ENCODE peak calls at places on chromosomes 16 and 17, in nine cellular contexts. One of them, this sample, is unnamed.
A peak's percentile ranks its signal among the peaks of the same experiment; 100 is the strongest.

GRCh38 chr17:38349097-38349904 is 2.3 kb upstream of the SOCS7 start:
- DNase-seq in stomach: peak; percentile 90
- DNase-seq in suprapubic skin: peak; percentile 89
- DNase-seq in transverse colon: peak; percentile 90
- DNase-seq in sigmoid colon: peak; percentile 91
- DNase-seq in H1: peak; percentile 93
- DNase-seq in tibial nerve: peak; percentile 96
- DNase-seq in A549: peak; percentile 87
- DNase-seq in bronchial epithelial cell: peak; percentile 66
- DNase-seq in this sample: no peak

GRCh38 chr16:1960665-1961630 is 1.6 kb downstream of the NDUFB10 start:
- DNase-seq in tibial nerve: no peak
- DNase-seq in H1: no peak
- DNase-seq in bronchial epithelial cell: no peak
- DNase-seq in suprapubic skin: no peak
- DNase-seq in stomach: no peak
- DNase-seq in A549: peak; percentile 72
- DNase-seq in sigmoid colon: no peak
- DNase-seq in transverse colon: no peak
- DNase-seq in this sample: no peak

GRCh38 chr17:7882068-7882467 is 6.5 kb upstream of the CHD3 start:
- DNase-seq in H1: no peak
- DNase-seq in sigmoid colon: no peak
- DNase-seq in suprapubic skin: no peak
- DNase-seq in bronchial epithelial cell: no peak
- DNase-seq in stomach: no peak
- DNase-seq in tibial nerve: no peak
- DNase-seq in transverse colon: no peak
- DNase-seq in A549: no peak
- DNase-seq in this sample: no peak

GRCh38 chr16:23423496-23424049 is 29.4 kb downstream of the COG7 start:
- DNase-seq in sigmoid colon: peak; percentile 97
- DNase-seq in transverse colon: peak; percentile 85
- DNase-seq in H1: no peak
- DNase-seq in bronchial epithelial cell: peak; percentile 97
- DNase-seq in tibial nerve: peak; percentile 87
- DNase-seq in stomach: peak; percentile 83
- DNase-seq in suprapubic skin: peak; percentile 89
- DNase-seq in A549: peak; percentile 93
- DNase-seq in this sample: no peak

GRCh38 chr17:47872651-47873161 is 21.7 kb upstream of the SP6 start:
- DNase-seq in suprapubic skin: no peak
- DNase-seq in bronchial epithelial cell: no peak
- DNase-seq in stomach: no peak
- DNase-seq in tibial nerve: no peak
- DNase-seq in transverse colon: no peak
- DNase-seq in A549: no peak
- DNase-seq in H1: peak; percentile 79
- DNase-seq in sigmoid colon: no peak
- DNase-seq in this sample: no peak

GRCh38 chr17:72514888-72515287 is 394.1 kb downstream of the SOX9 start:
- DNase-seq in suprapubic skin: no peak
- DNase-seq in tibial nerve: peak; percentile 11
- DNase-seq in H1: no peak
- DNase-seq in transverse colon: no peak
- DNase-seq in A549: no peak
- DNase-seq in sigmoid colon: no peak
- DNase-seq in stomach: no peak
- DNase-seq in bronchial epithelial cell: peak; percentile 30
- DNase-seq in this sample: no peak

GRCh38 chr16:73019456-73020362 is 28.2 kb downstream of the ZFHX3 start:
- DNase-seq in bronchial epithelial cell: peak; percentile 67
- DNase-seq in transverse colon: no peak
- DNase-seq in A549: peak; percentile 89
- DNase-seq in stomach: no peak
- DNase-seq in sigmoid colon: peak; percentile 65
- DNase-seq in tibial nerve: no peak
- DNase-seq in suprapubic skin: peak; percentile 13
- DNase-seq in H1: no peak
- DNase-seq in this sample: no peak

GRCh38 chr17:50902768-50903353 is 36.7 kb upstream of the TOB1 start:
- DNase-seq in suprapubic skin: no peak
- DNase-seq in tibial nerve: no peak
- DNase-seq in sigmoid colon: no peak
- DNase-seq in A549: no peak
- DNase-seq in H1: no peak
- DNase-seq in transverse colon: no peak
- DNase-seq in bronchial epithelial cell: no peak
- DNase-seq in stomach: no peak
- DNase-seq in this sample: no peak

GRCh38 chr17:15892244-15892643 is 52.7 kb upstream of the ADORA2B start:
- DNase-seq in sigmoid colon: no peak
- DNase-seq in transverse colon: no peak
- DNase-seq in bronchial epithelial cell: no peak
- DNase-seq in tibial nerve: no peak
- DNase-seq in H1: no peak
- DNase-seq in suprapubic skin: no peak
- DNase-seq in stomach: no peak
- DNase-seq in A549: no peak
- DNase-seq in this sample: no peak

GRCh38 chr17:21523482-21524210 is 147.5 kb downstream of the KCNJ12 start:
- DNase-seq in sigmoid colon: no peak
- DNase-seq in bronchial epithelial cell: no peak
- DNase-seq in A549: no peak
- DNase-seq in transverse colon: no peak
- DNase-seq in stomach: no peak
- DNase-seq in H1: peak; percentile 28
- DNase-seq in suprapubic skin: no peak
- DNase-seq in tibial nerve: no peak
- DNase-seq in this sample: no peak

GRCh38 chr17:68704897-68705296 is 103.7 kb upstream of the FAM20A start:
- DNase-seq in transverse colon: no peak
- DNase-seq in H1: no peak
- DNase-seq in sigmoid colon: no peak
- DNase-seq in bronchial epithelial cell: no peak
- DNase-seq in A549: no peak
- DNase-seq in suprapubic skin: no peak
- DNase-seq in stomach: no peak
- DNase-seq in tibial nerve: no peak
- DNase-seq in this sample: no peak
- H3K4me3 ChIP-seq in transverse colon: no peak overlapping the region
- H3K4me3 ChIP-seq in H1: no peak overlapping the region
- H3K4me3 ChIP-seq in sigmoid colon: no peak overlapping the region
- H3K4me3 ChIP-seq in bronchial epithelial cell: no peak overlapping the region
- H3K4me3 ChIP-seq in A549: no peak overlapping the region
- H3K4me3 ChIP-seq in suprapubic skin: no peak overlapping the region
- H3K4me3 ChIP-seq in stomach: no peak overlapping the region
- H3K4me3 ChIP-seq in tibial nerve: no peak overlapping the region
- H3K4me3 ChIP-seq in this sample: no peak overlapping the region

GRCh38 chr16:28103516-28104170 is 40.1 kb upstream of the GSG1L start:
- DNase-seq in sigmoid colon: no peak
- DNase-seq in bronchial epithelial cell: no peak
- DNase-seq in transverse colon: no peak
- DNase-seq in stomach: no peak
- DNase-seq in A549: no peak
- DNase-seq in suprapubic skin: peak; percentile 33
- DNase-seq in H1: no peak
- DNase-seq in tibial nerve: no peak
- DNase-seq in this sample: no peak
- TF ChIP-seq CTCF in sigmoid colon: no peak
- TF ChIP-seq CTCF in bronchial epithelial cell: no peak
- TF ChIP-seq CTCF in transverse colon: no peak
- TF ChIP-seq CTCF in stomach: no peak
- TF ChIP-seq CTCF in A549: no peak
- TF ChIP-seq CTCF in suprapubic skin: no peak
- TF ChIP-seq CTCF in H1: no peak
- TF ChIP-seq CTCF in tibial nerve: no peak
- TF ChIP-seq CTCF in this sample: no peak

GRCh38 chr17:81391268-81391963 is 3.8 kb upstream of the BAHCC1 start:
- DNase-seq in stomach: no peak
- DNase-seq in A549: no peak
- DNase-seq in H1: peak; percentile 47
- DNase-seq in tibial nerve: no peak
- DNase-seq in transverse colon: no peak
- DNase-seq in suprapubic skin: no peak
- DNase-seq in sigmoid colon: no peak
- DNase-seq in bronchial epithelial cell: no peak
- DNase-seq in this sample: no peak
- H3K4me3 ChIP-seq in stomach: no peak overlapping the region
- H3K4me3 ChIP-seq in A549: no peak overlapping the region
- H3K4me3 ChIP-seq in H1: no peak overlapping the region
- H3K4me3 ChIP-seq in tibial nerve: peak overlapping the region; percentile 88
- H3K4me3 ChIP-seq in transverse colon: no peak overlapping the region
- H3K4me3 ChIP-seq in suprapubic skin: peak overlapping the region; percentile 86
- H3K4me3 ChIP-seq in sigmoid colon: peak overlapping the region; percentile 73
- H3K4me3 ChIP-seq in bronchial epithelial cell: no peak overlapping the region
- H3K4me3 ChIP-seq in this sample: peak overlapping the region; percentile 78

GRCh38 chr17:5035356-5035755 is at the start of gene SLC52A1:
- DNase-seq in suprapubic skin: no peak
- DNase-seq in bronchial epithelial cell: peak; percentile 17
- DNase-seq in A549: peak; percentile 47
- DNase-seq in H1: peak; percentile 73
- DNase-seq in stomach: no peak
- DNase-seq in tibial nerve: no peak
- DNase-seq in transverse colon: peak; percentile 48
- DNase-seq in sigmoid colon: no peak
- DNase-seq in this sample: no peak

GRCh38 chr17:5032865-5033264 is 2.4 kb downstream of the SLC52A1 start:
- DNase-seq in stomach: no peak
- DNase-seq in A549: no peak
- DNase-seq in transverse colon: no peak
- DNase-seq in H1: no peak
- DNase-seq in sigmoid colon: no peak
- DNase-seq in bronchial epithelial cell: no peak
- DNase-seq in tibial nerve: no peak
- DNase-seq in suprapubic skin: no peak
- DNase-seq in this sample: no peak

GRCh38 chr17:5034063-5034462 is 1.2 kb downstream of the SLC52A1 start:
- DNase-seq in stomach: no peak
- DNase-seq in bronchial epithelial cell: no peak
- DNase-seq in tibial nerve: no peak
- DNase-seq in transverse colon: no peak
- DNase-seq in A549: no peak
- DNase-seq in sigmoid colon: no peak
- DNase-seq in suprapubic skin: no peak
- DNase-seq in H1: no peak
- DNase-seq in this sample: no peak

GRCh38 chr17:5034651-5035050 is 575 bp downstream of the SLC52A1 start:
- DNase-seq in H1: no peak
- DNase-seq in transverse colon: no peak
- DNase-seq in tibial nerve: no peak
- DNase-seq in sigmoid colon: no peak
- DNase-seq in stomach: no peak
- DNase-seq in suprapubic skin: no peak
- DNase-seq in A549: no peak
- DNase-seq in bronchial epithelial cell: no peak
- DNase-seq in this sample: no peak

DNA sequence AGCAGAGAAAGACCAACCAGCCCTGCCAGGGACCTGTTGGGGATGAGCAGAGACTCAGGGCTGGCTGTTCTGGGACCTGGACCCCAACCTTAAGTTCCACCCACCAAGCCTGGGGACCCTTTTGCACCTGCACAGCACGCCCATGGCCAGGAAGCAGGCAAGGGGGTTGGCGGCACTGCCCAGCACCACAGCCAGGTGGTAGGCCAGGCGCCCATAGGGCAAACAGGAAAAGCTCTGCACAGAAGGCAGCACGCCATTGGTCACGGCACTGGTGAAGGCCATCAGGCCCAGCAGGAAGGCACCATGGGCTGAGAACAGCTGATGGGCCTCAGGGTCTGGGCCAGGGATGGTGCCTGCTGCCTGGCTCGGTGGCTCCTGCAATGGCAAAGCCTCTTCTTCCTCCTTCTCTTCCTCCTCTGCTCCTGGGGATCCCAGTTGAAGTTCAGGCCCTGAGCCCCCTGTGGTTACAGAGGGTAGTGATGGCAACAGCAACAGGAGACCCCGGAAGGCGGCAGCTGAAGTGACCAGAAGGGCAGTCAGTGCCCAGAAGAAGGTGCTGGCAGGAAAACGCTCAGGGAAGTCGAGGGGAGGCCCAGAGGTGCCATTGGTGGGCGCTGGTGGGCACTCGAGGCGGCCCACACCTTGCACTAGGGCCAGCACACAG is 1.7 kb downstream of the SLC52A1 start:
- DNase-seq in suprapubic skin: no peak
- DNase-seq in sigmoid colon: no peak
- DNase-seq in tibial nerve: no peak
- DNase-seq in A549: no peak
- DNase-seq in stomach: no peak
- DNase-seq in bronchial epithelial cell: no peak
- DNase-seq in transverse colon: no peak
- DNase-seq in H1: no peak
- DNase-seq in this sample: no peak
- TF ChIP-seq CTCF in suprapubic skin: no peak
- TF ChIP-seq CTCF in sigmoid colon: no peak
- TF ChIP-seq CTCF in tibial nerve: no peak
- TF ChIP-seq CTCF in A549: no peak
- TF ChIP-seq CTCF in stomach: no peak
- TF ChIP-seq CTCF in bronchial epithelial cell: no peak
- TF ChIP-seq CTCF in transverse colon: no peak
- TF ChIP-seq CTCF in H1: no peak
- TF ChIP-seq CTCF in this sample: no peak

DNA sequence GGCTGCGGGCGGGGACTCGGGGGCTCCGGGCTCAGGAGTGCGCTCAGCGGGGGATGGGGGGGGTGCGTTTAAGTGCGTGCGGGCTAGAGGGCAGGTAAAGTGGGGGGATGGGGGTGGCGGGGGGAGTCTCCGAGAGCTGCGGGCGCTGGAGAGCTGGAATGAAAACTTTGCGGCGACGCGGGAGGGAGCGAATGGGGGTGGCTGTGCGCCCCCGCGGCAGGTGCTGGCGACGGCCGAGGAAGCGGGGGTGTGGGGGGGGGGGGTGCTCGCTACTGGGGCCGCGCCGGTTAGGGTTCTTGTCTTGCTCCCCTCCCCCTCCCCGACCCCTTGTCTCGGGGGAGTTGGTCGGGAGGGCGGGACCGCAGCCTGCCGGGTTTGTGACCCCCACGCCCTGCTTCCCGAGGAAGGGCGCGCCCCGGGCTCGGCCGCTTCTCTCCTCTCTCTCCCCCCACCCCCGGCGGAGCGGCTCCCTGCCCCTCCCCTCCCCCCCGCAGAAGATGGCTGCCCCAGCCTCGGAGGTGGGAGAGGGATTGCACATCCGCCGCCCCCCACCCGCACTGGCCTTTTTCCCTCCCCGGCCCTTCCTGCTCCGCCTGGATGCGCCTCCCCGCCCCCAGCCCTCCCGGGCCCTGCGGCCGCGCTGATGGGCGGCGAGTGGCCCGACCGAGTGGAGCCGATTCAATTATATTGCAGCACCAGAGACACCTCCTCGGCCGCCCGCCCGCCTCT is 651 bp downstream of the GSE1 start:
- DNase-seq in suprapubic skin: peak; percentile 84
- DNase-seq in sigmoid colon: peak; percentile 86
- DNase-seq in A549: peak; percentile 58
- DNase-seq in transverse colon: peak; percentile 66
- DNase-seq in H1: peak; percentile 82
- DNase-seq in tibial nerve: peak; percentile 49
- DNase-seq in stomach: peak; percentile 55
- DNase-seq in bronchial epithelial cell: no peak
- DNase-seq in this sample: no peak
- H3K4me3 ChIP-seq in suprapubic skin: peak overlapping the region; percentile 71
- H3K4me3 ChIP-seq in sigmoid colon: peak overlapping the region; percentile 71
- H3K4me3 ChIP-seq in A549: peak overlapping the region; percentile 96
- H3K4me3 ChIP-seq in transverse colon: peak overlapping the region; percentile 71
- H3K4me3 ChIP-seq in H1: peak overlapping the region; percentile 70
- H3K4me3 ChIP-seq in tibial nerve: peak overlapping the region; percentile 80
- H3K4me3 ChIP-seq in stomach: peak overlapping the region; percentile 58
- H3K4me3 ChIP-seq in bronchial epithelial cell: peak overlapping the region; percentile 84
- H3K4me3 ChIP-seq in this sample: peak overlapping the region; percentile 78

GRCh38 chr17:5793899-5794298 is 209.6 kb upstream of the NLRP1 start:
- DNase-seq in tibial nerve: no peak
- DNase-seq in suprapubic skin: no peak
- DNase-seq in transverse colon: no peak
- DNase-seq in A549: no peak
- DNase-seq in H1: no peak
- DNase-seq in bronchial epithelial cell: peak; percentile 29
- DNase-seq in stomach: no peak
- DNase-seq in sigmoid colon: no peak
- DNase-seq in this sample: no peak
- TF ChIP-seq CTCF in tibial nerve: no peak
- TF ChIP-seq CTCF in suprapubic skin: no peak
- TF ChIP-seq CTCF in transverse colon: no peak
- TF ChIP-seq CTCF in A549: no peak
- TF ChIP-seq CTCF in H1: peak; percentile 80
- TF ChIP-seq CTCF in bronchial epithelial cell: peak; percentile 39
- TF ChIP-seq CTCF in stomach: no peak
- TF ChIP-seq CTCF in sigmoid colon: no peak
- TF ChIP-seq CTCF in this sample: no peak

This sample was measured in vagina.